ENCODE peak calls at places on chromosome 4, in ten cellular contexts. B is NCI-H774; S is activated CD8-positive, alpha-beta memory T cell treated with anti-CD3 and anti-CD28 coated beads, Interleukin-2, amount 10 ng/mL, durations not matched to agents 7 days and 5 days; R is substantia nigra; O is left kidney; J is SHP77; K is AG10803; C is coronary artery; E is GM18507; L is astrocyte of the spinal cord. Y is an unnamed sample.

GRCh38 chr4:48578132-48578964 is 88.3 kb downstream of the ZAR1 start:
- DNase-seq in B (peak), S (peak), R (peak), O (peak), J (peak), K (peak), C (no peak), E (no peak), L (peak), Y (peak)

GRCh38 chr4:52704133-52704532 is 45.0 kb upstream of the USP46 start:
- DNase-seq in B (no peak), S (no peak), R (no peak), O (no peak), J (no peak), K (peak), C (no peak), E (no peak), L (no peak), Y (no peak)

GRCh38 chr4:38757945-38758344 is 24.8 kb downstream of the TLR10 start:
- DNase-seq in B (no peak), S (no peak), R (no peak), O (peak), J (no peak), K (no peak), C (no peak), E (no peak), L (no peak), Y (peak)

GRCh38 chr4:70721747-70722146 is at the start of gene RUFY3:
- DNase-seq in B (no peak), S (no peak), R (peak), O (peak), J (peak), K (peak), C (no peak), E (no peak), L (peak), Y (peak)

GRCh38 chr4:73885570-73886230 is 16.5 kb downstream of the CXCL1 start:
- DNase-seq in B (no peak), S (no peak), R (no peak), O (no peak), J (no peak), K (no peak), C (no peak), E (no peak), L (peak), Y (no peak)

GRCh38 chr4:143358923-143359694 is 22.4 kb downstream of the GAB1 start:
- DNase-seq in B (no peak), S (peak), R (no peak), O (peak), J (no peak), K (peak), C (no peak), E (no peak), L (peak), Y (no peak)

GRCh38 chr4:165343353-165344191 is 16.1 kb downstream of the MSMO1 start:
- DNase-seq in B (no peak), S (no peak), R (no peak), O (peak), J (peak), K (no peak), C (no peak), E (no peak), L (peak), Y (peak)

GRCh38 chr4:74823194-74823593 is 28.9 kb upstream of the BTC start:
- DNase-seq in B (no peak), S (no peak), R (no peak), O (no peak), J (no peak), K (no peak), C (no peak), E (no peak), L (no peak), Y (no peak)

Y was measured in SK-MEL-5.